ENCODE peak calls at places on chromosomes 4 and X, in seven cellular contexts. One of them, this sample, is unnamed.

GRCh38 chr4:100208964-100209363 is 18.7 kb upstream of the DDIT4L start:
- DNase-seq in fibroblast of mammary gland: peak; percentile 6
- DNase-seq in GM12864: peak; percentile 1
- DNase-seq in cardiac fibroblast: no peak
- DNase-seq in CD4-positive, alpha-beta T cell: no peak
- DNase-seq in endothelial cell of umbilical vein: no peak
- DNase-seq in CD8-positive, alpha-beta T cell: no peak
- DNase-seq in this sample: no peak

GRCh38 chr4:22999419-22999818 is 306.7 kb downstream of the GBA3 start:
- DNase-seq in fibroblast of mammary gland: no peak
- DNase-seq in GM12864: no peak
- DNase-seq in cardiac fibroblast: no peak
- DNase-seq in CD4-positive, alpha-beta T cell: no peak
- DNase-seq in endothelial cell of umbilical vein: no peak
- DNase-seq in CD8-positive, alpha-beta T cell: no peak
- DNase-seq in this sample: no peak

GRCh38 chr4:140757220-140757607 is 1.0 kb upstream of the TBC1D9 start:
- DNase-seq in fibroblast of mammary gland: no peak
- DNase-seq in GM12864: no peak
- DNase-seq in cardiac fibroblast: no peak
- DNase-seq in CD4-positive, alpha-beta T cell: no peak
- DNase-seq in endothelial cell of umbilical vein: no peak
- DNase-seq in CD8-positive, alpha-beta T cell: no peak
- DNase-seq in this sample: no peak

GRCh38 chr4:7673111-7673510 is 238.4 kb upstream of the PSAPL1 start:
- DNase-seq in fibroblast of mammary gland: no peak
- DNase-seq in GM12864: no peak
- DNase-seq in cardiac fibroblast: no peak
- DNase-seq in CD4-positive, alpha-beta T cell: no peak
- DNase-seq in endothelial cell of umbilical vein: no peak
- DNase-seq in CD8-positive, alpha-beta T cell: no peak
- DNase-seq in this sample: no peak

GRCh38 chr4:13615162-13615561 is 12.4 kb downstream of the BOD1L1 start:
- DNase-seq in fibroblast of mammary gland: no peak
- DNase-seq in GM12864: no peak
- DNase-seq in cardiac fibroblast: no peak
- DNase-seq in CD4-positive, alpha-beta T cell: no peak
- DNase-seq in endothelial cell of umbilical vein: no peak
- DNase-seq in CD8-positive, alpha-beta T cell: no peak
- DNase-seq in this sample: no peak

GRCh38 chr4:11073621-11074051 is 355.1 kb downstream of the HS3ST1 start:
- DNase-seq in fibroblast of mammary gland: peak; percentile 87
- DNase-seq in GM12864: no peak
- DNase-seq in cardiac fibroblast: peak; percentile 65
- DNase-seq in CD4-positive, alpha-beta T cell: no peak
- DNase-seq in endothelial cell of umbilical vein: no peak
- DNase-seq in CD8-positive, alpha-beta T cell: no peak
- DNase-seq in this sample: peak; percentile 73

GRCh38 chrX:66672106-66672505 is 33.2 kb upstream of the EDA2R start:
- DNase-seq in fibroblast of mammary gland: peak; percentile 40
- DNase-seq in GM12864: no peak
- DNase-seq in cardiac fibroblast: peak; percentile 40
- DNase-seq in CD4-positive, alpha-beta T cell: no peak
- DNase-seq in endothelial cell of umbilical vein: no peak
- DNase-seq in CD8-positive, alpha-beta T cell: no peak
- DNase-seq in this sample: no peak

GRCh38 chr4:82519776-82520175 is 42.0 kb downstream of the TMEM150C start:
- DNase-seq in fibroblast of mammary gland: peak; percentile 10
- DNase-seq in GM12864: no peak
- DNase-seq in cardiac fibroblast: peak; percentile 34
- DNase-seq in CD4-positive, alpha-beta T cell: no peak
- DNase-seq in endothelial cell of umbilical vein: peak; percentile 11
- DNase-seq in CD8-positive, alpha-beta T cell: no peak
- DNase-seq in this sample: no peak

GRCh38 chr4:107619065-107619464 is 101.0 kb downstream of the PAPSS1 start:
- DNase-seq in fibroblast of mammary gland: peak; percentile 65
- DNase-seq in GM12864: no peak
- DNase-seq in cardiac fibroblast: peak; percentile 90
- DNase-seq in CD4-positive, alpha-beta T cell: no peak
- DNase-seq in endothelial cell of umbilical vein: peak; percentile 44
- DNase-seq in CD8-positive, alpha-beta T cell: no peak
- DNase-seq in this sample: no peak

GRCh38 chrX:143664302-143664701 is 28.4 kb upstream of the SLITRK4 start:
- DNase-seq in fibroblast of mammary gland: peak; percentile 24
- DNase-seq in GM12864: no peak
- DNase-seq in cardiac fibroblast: peak; percentile 20
- DNase-seq in CD4-positive, alpha-beta T cell: no peak
- DNase-seq in endothelial cell of umbilical vein: no peak
- DNase-seq in CD8-positive, alpha-beta T cell: no peak
- DNase-seq in this sample: no peak
- TF ChIP-seq CTCF in fibroblast of mammary gland: peak; percentile 65
- TF ChIP-seq CTCF in GM12864: peak; percentile 15
- TF ChIP-seq CTCF in cardiac fibroblast: peak; percentile 36
- TF ChIP-seq CTCF in CD4-positive, alpha-beta T cell: no peak
- TF ChIP-seq CTCF in endothelial cell of umbilical vein: no peak
- TF ChIP-seq CTCF in CD8-positive, alpha-beta T cell: no peak
- TF ChIP-seq CTCF in this sample: peak; percentile 46

GRCh38 chr4:175947117-175947722 is 118.4 kb upstream of the WDR17 start:
- DNase-seq in fibroblast of mammary gland: peak; percentile 44
- DNase-seq in GM12864: no peak
- DNase-seq in cardiac fibroblast: peak; percentile 62
- DNase-seq in CD4-positive, alpha-beta T cell: no peak
- DNase-seq in endothelial cell of umbilical vein: peak; percentile 54
- DNase-seq in CD8-positive, alpha-beta T cell: no peak
- DNase-seq in this sample: no peak
- TF ChIP-seq CTCF in fibroblast of mammary gland: peak; percentile 63
- TF ChIP-seq CTCF in GM12864: peak; percentile 41
- TF ChIP-seq CTCF in cardiac fibroblast: peak; percentile 54
- TF ChIP-seq CTCF in CD4-positive, alpha-beta T cell: peak; percentile 64
- TF ChIP-seq CTCF in endothelial cell of umbilical vein: peak; percentile 28
- TF ChIP-seq CTCF in CD8-positive, alpha-beta T cell: peak; percentile 69
- TF ChIP-seq CTCF in this sample: peak; percentile 75

DNA sequence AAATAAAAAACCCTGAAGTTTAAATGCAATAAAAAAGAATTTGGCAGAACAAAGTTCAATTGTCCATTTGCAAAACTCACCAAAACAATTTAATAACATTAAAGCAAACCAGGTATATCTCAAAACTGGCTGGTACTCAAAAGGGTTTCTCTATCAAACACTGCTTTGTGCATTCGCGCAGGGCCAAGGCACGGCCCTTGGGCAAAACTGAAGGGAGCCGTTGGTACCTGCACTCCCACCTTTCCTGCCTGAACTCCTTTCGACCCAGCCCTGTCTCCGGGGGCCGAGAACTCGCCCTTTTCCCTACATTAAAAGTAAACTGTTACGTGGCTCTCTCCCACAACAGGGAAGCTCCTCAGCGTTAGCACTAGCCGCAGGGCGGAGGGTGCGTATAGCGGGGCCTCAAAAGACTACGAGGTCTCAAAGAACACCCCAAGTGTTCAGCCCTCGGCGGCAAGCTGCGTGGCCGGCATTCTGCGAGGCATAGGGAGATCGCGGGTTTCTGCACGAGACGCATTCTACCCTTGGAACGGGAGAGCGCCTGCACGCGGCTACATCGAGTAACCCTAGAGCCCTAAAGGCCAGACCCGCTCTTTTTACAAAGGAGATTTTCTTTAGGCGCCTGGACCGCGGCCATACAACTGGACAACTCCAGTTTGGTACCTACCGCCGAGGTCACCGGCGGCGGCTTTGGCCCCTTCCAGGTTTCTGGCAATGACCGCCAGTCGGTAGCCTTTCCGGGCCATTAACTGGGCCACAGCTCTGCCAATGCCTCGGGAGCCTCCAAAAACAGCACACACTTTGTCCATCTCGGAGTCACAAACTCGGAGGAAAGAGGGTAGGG is 552 bp downstream of the CBR4 start:
- DNase-seq in fibroblast of mammary gland: peak; percentile 65
- DNase-seq in GM12864: no peak
- DNase-seq in cardiac fibroblast: peak; percentile 65
- DNase-seq in CD4-positive, alpha-beta T cell: peak; percentile 48
- DNase-seq in endothelial cell of umbilical vein: peak; percentile 66
- DNase-seq in CD8-positive, alpha-beta T cell: peak; percentile 30
- DNase-seq in this sample: peak; percentile 72
- TF ChIP-seq CTCF in fibroblast of mammary gland: no peak
- TF ChIP-seq CTCF in GM12864: peak; percentile 41
- TF ChIP-seq CTCF in cardiac fibroblast: peak; percentile 4
- TF ChIP-seq CTCF in CD4-positive, alpha-beta T cell: no peak
- TF ChIP-seq CTCF in endothelial cell of umbilical vein: peak; percentile 3
- TF ChIP-seq CTCF in CD8-positive, alpha-beta T cell: peak; percentile 53
- TF ChIP-seq CTCF in this sample: no peak

GRCh38 chr4:163556169-163556568 is 61.7 kb downstream of the TMA16 start:
- DNase-seq in fibroblast of mammary gland: peak; percentile 11
- DNase-seq in GM12864: no peak
- DNase-seq in cardiac fibroblast: no peak
- DNase-seq in CD4-positive, alpha-beta T cell: no peak
- DNase-seq in endothelial cell of umbilical vein: no peak
- DNase-seq in CD8-positive, alpha-beta T cell: no peak
- DNase-seq in this sample: no peak
- TF ChIP-seq CTCF in fibroblast of mammary gland: peak; percentile 4
- TF ChIP-seq CTCF in GM12864: no peak
- TF ChIP-seq CTCF in cardiac fibroblast: no peak
- TF ChIP-seq CTCF in CD4-positive, alpha-beta T cell: peak; percentile 16
- TF ChIP-seq CTCF in endothelial cell of umbilical vein: no peak
- TF ChIP-seq CTCF in CD8-positive, alpha-beta T cell: no peak
- TF ChIP-seq CTCF in this sample: no peak

GRCh38 chr4:93760284-93760683 is 68.3 kb upstream of the ATOH1 start:
- DNase-seq in fibroblast of mammary gland: no peak
- DNase-seq in GM12864: no peak
- DNase-seq in cardiac fibroblast: no peak
- DNase-seq in CD4-positive, alpha-beta T cell: no peak
- DNase-seq in endothelial cell of umbilical vein: no peak
- DNase-seq in CD8-positive, alpha-beta T cell: no peak
- DNase-seq in this sample: no peak
- TF ChIP-seq CTCF in fibroblast of mammary gland: no peak
- TF ChIP-seq CTCF in GM12864: no peak
- TF ChIP-seq CTCF in cardiac fibroblast: no peak
- TF ChIP-seq CTCF in CD4-positive, alpha-beta T cell: no peak
- TF ChIP-seq CTCF in endothelial cell of umbilical vein: no peak
- TF ChIP-seq CTCF in CD8-positive, alpha-beta T cell: no peak
- TF ChIP-seq CTCF in this sample: no peak

This sample was measured in heart left ventricle.